ENCODE peak calls at places on chromosome 12, in seven cellular contexts. E is keratinocyte, R is psoas muscle, W is gastrocnemius medialis, C is colonic mucosa, B is upper lobe of right lung, I is GM23338. T is an unnamed sample.

GRCh38 chr12:28966049-28966778 is 182.9 kb upstream of the FAR2 start:
- DNase-seq in E (no peak), R (no peak), W (no peak), C (no peak), B (no peak), I (no peak), T (peak; percentile 26)

GRCh38 chr12:62977419-62977818 is 42.5 kb upstream of the PPM1H start:
- DNase-seq in E (no peak), R (no peak), W (no peak), C (no peak), B (no peak), I (no peak), T (peak; percentile 75)

GRCh38 chr12:92224685-92225331 is 79.2 kb upstream of the BTG1 start:
- DNase-seq in E (peak; percentile 26), R (no peak), W (no peak), C (no peak), B (no peak), I (peak; percentile 19), T (no peak)

GRCh38 chr12:66409195-66409871 is 107.0 kb downstream of the HELB start:
- DNase-seq in E (no peak), R (no peak), W (no peak), C (peak; percentile 33), B (no peak), I (peak; percentile 84), T (peak; percentile 77)

GRCh38 chr12:127416796-127417195 is 850.2 kb upstream of the TMEM132C start:
- DNase-seq in E (no peak), R (no peak), W (no peak), C (no peak), B (no peak), I (no peak), T (no peak)

GRCh38 chr12:13687633-13688032 is 293.8 kb downstream of the GRIN2B start:
- DNase-seq in E (no peak), R (no peak), W (no peak), C (no peak), B (no peak), I (no peak), T (no peak)

GRCh38 chr12:78490841-78491240 is 373.7 kb upstream of the SYT1 start:
- DNase-seq in E (no peak), R (no peak), W (no peak), C (no peak), B (no peak), I (no peak), T (no peak)

GRCh38 chr12:3604750-3605638 is 114.0 kb downstream of the PRMT8 start:
- DNase-seq in E (no peak), R (peak; percentile 27), W (peak; percentile 22), C (peak; percentile 53), B (peak; percentile 64), I (peak; percentile 67), T (peak; percentile 39)

GRCh38 chr12:67413577-67413976 is 144.4 kb downstream of the CAND1 start:
- DNase-seq in E (no peak), R (no peak), W (peak; percentile 17), C (no peak), B (no peak), I (no peak), T (no peak)
- TF ChIP-seq CTCF in E (peak; percentile 38), R (no peak), W (no peak), C (no peak), B (no peak), I (no peak), T (no peak)

GRCh38 chr12:100896192-100896591 is 101.6 kb downstream of the ANO4 start:
- DNase-seq in E (no peak), R (no peak), W (no peak), C (no peak), B (no peak), I (no peak), T (no peak)
- H3K36me3 ChIP-seq in E (no peaks in the 10 kb centered on the region), R (no peaks in the 10 kb centered on the region), W (no peaks in the 10 kb centered on the region), C (no peaks in the 10 kb centered on the region), B (no peaks in the 10 kb centered on the region), I (no peaks in the 10 kb centered on the region), T (no peaks in the 10 kb centered on the region)

GRCh38 chr12:88571543-88571942 is 8.7 kb downstream of the KITLG start:
- DNase-seq in E (no peak), R (no peak), W (no peak), C (no peak), B (no peak), I (no peak), T (no peak)

GRCh38 chr12:88570103-88570502 is 10.2 kb downstream of the KITLG start:
- DNase-seq in E (no peak), R (no peak), W (no peak), C (no peak), B (no peak), I (no peak), T (no peak)

GRCh38 chr12:88562151-88562550 is 18.1 kb downstream of the KITLG start:
- DNase-seq in E (no peak), R (no peak), W (no peak), C (peak; percentile 51), B (no peak), I (no peak), T (no peak)

GRCh38 chr12:88562846-88563582 is 17.3 kb downstream of the KITLG start:
- DNase-seq in E (no peak), R (no peak), W (no peak), C (no peak), B (no peak), I (no peak), T (no peak)

DNA sequence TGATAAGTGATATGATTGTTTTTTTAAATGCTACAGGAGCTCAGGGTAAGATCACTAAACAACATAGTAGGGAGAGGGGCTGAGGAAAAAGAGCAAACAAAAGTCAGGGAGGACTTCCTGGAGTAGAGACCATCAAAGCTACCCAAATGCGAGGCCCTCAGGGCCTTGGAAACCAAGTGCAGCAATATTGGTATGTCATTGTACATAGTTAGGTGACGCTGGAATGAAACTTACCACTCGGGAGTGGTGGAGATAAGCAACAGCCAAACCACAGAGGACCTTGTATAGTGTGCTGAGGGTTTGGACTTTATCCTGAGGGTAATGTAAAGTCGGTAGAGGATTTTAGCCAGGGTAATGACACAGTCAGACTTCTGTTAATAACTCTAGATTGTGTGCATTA is 13.8 kb downstream of the KITLG start:
- DNase-seq in E (no peak), R (no peak), W (no peak), C (peak; percentile 59), B (no peak), I (no peak), T (no peak)
- H3K4me1 ChIP-seq in E (peaks cover 30% of the 10 kb centered on the region), R (no peaks in the 10 kb centered on the region), W (no peaks in the 10 kb centered on the region), C (peaks cover 11% of the 10 kb centered on the region), B (peaks cover 40% of the 10 kb centered on the region), I (peaks cover 26% of the 10 kb centered on the region), T (peaks cover 8% of the 10 kb centered on the region)

DNA sequence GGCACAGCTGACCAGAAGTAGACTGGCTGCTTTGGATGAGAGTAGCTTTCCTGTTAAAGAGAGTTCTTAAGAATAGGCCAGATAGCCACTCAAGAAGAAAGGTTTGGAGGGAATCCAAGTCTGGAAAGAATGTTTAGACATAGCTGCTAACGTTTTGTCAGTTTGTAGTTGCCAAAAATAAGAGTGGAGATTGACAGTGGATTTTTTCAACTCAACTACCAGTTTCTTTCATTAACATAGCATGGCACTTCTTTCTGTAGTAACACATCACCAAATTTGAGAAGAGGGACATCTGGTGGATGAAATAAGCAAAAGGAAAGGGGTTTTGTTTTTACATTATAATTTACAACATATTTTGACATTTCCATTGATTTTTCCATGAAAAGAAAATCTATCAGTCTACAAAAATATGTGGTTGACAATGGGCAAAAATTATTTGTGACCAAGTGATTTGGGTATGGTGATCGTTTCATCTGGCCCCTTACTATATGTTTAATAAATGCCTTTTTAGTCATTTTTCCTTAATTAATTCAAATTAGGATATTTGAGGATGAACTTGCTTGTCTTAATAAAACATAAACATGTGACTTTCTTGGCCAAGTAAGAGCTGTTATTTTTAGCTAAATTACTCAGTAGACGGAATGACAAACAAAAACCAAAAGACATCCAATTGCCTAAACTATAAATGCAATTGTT is 71.1 kb downstream of the PTPRR start:
- DNase-seq in E (no peak), R (no peak), W (no peak), C (no peak), B (no peak), I (peak; percentile 46), T (peak; percentile 55)
- TF ChIP-seq CTCF in E (peak; percentile 23), R (peak; percentile 42), W (no peak), C (peak; percentile 28), B (peak; percentile 44), I (peak; percentile 69), T (peak; percentile 71)

DNA sequence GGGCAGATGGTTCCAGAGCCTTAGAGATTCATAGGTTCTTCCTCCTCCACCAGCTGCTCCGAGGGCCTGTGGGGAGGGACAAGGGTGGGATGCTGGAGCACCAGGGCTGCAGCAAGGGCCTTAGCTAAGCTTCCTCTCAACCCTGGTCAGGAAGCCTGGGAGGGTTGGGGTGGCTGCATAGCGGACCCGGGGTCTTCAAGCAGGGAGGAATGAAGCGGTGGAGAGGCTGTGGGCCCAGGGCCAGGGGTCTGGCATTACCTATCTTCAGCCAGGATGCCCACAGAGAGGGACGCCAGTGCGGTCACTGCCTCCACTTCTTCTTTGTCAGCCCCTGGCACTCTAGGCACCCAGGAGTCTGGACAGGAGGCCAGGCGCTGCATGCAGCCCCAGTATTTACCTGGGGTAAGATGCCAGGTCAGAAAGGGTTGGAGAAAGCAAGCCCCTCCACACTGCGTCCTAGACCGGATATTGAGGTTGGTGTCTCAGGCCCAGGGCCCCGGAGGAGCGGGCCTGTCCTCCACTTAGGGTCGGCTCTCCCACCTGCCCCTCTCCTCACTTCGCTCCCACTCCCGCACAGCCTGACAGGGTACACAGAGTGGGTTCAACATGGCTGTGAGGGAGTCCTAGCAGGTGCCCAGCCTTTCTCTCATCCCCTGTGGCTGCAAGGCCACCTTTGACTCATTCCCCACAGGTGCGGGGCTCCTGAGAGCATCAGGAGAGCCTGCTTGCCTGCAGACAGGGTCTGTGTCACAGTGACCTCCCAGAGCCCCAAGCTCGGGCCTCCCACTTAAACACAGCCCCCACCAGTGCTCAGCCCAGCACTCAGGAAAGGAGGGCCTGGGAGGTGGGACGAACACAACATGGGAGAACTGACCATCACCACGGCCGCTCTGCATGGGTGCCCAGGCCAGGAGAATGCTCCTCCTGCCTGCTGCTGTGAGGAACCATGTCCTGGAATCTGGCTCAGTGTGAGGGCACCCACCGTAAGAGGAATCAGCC is 11.1 kb downstream of the SLC48A1 start:
- DNase-seq in E (no peak), R (no peak), W (no peak), C (no peak), B (no peak), I (no peak), T (no peak)
- H3K36me3 ChIP-seq in E (peaks cover 55% of the 10 kb centered on the region), R (peaks cover 88% of the 10 kb centered on the region), W (no peaks in the 10 kb centered on the region), C (peaks cover 14% of the 10 kb centered on the region), B (peaks cover 78% of the 10 kb centered on the region), I (peaks cover 12% of the 10 kb centered on the region), T (peaks cover 65% of the 10 kb centered on the region)

DNA sequence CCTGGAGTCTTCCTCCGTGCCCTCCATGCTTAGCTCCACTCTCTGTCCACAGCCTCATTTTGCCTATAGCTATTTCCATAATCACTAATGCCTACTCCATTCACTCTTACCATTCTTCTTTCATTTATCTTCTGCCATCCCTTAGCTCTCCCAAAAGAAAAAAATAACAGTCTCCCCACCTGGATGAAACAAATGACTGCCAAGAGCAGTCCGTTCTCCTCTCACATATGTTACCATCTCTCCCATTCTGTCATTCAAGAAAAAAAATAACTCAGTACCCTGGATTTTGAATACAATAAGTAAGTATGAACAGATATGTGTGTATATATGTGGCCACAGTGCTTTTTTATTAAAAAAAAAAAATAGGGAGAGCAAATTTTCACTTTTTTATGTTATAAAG is 13.2 kb downstream of the DUSP16 start:
- DNase-seq in E (no peak), R (no peak), W (no peak), C (no peak), B (no peak), I (no peak), T (no peak)
- H3K4me1 ChIP-seq in E (no peaks in the 10 kb centered on the region), R (peaks cover 39% of the 10 kb centered on the region), W (peaks cover 22% of the 10 kb centered on the region), C (no peaks in the 10 kb centered on the region), B (no peaks in the 10 kb centered on the region), I (peaks cover 9% of the 10 kb centered on the region), T (no peaks in the 10 kb centered on the region)